ENCODE peak calls at places on chromosomes 11 and 22, in seven cellular contexts. F is MM.1S, C is GM23248, A is hepatocyte, B is PC-3, R is GM23338, M is HCT116. P is an unnamed sample.

GRCh38 chr11:70415176-70415575 is 16.8 kb downstream of the CTTN start:
- DNase-seq in F (no peak), C (peak; percentile 96), A (no peak), B (peak; percentile 15), R (no peak), M (no peak), P (no peak)

GRCh38 chr11:33545941-33546340 is 154.7 kb downstream of the C11orf91 start:
- DNase-seq in F (no peak), C (peak; percentile 70), A (no peak), B (peak; percentile 27), R (no peak), M (no peak), P (no peak)

GRCh38 chr22:45192701-45193187 is 29.0 kb downstream of the NUP50 start:
- DNase-seq in F (no peak), C (no peak), A (no peak), B (no peak), R (peak; percentile 64), M (no peak), P (peak; percentile 68)

GRCh38 chr11:1053121-1053901 is 16.8 kb upstream of the MUC6 start:
- DNase-seq in F (no peak), C (peak; percentile 30), A (no peak), B (peak; percentile 27), R (no peak), M (no peak), P (no peak)

GRCh38 chr11:64936539-64936938 is 846 bp upstream of the GPHA2 start:
- DNase-seq in F (no peak), C (no peak), A (no peak), B (no peak), R (no peak), M (no peak), P (no peak)

GRCh38 chr11:126341760-126342161 is 13.7 kb upstream of the ST3GAL4 start:
- DNase-seq in F (no peak), C (peak; percentile 81), A (no peak), B (peak; percentile 98), R (no peak), M (no peak), P (no peak)

GRCh38 chr11:126165366-126166156 is 45.9 kb downstream of the RPUSD4 start:
- DNase-seq in F (no peak), C (no peak), A (no peak), B (no peak), R (no peak), M (no peak), P (no peak)

GRCh38 chr11:13384837-13385417 is 78.1 kb downstream of the BTBD10 start:
- DNase-seq in F (peak; percentile 25), C (peak; percentile 71), A (peak; percentile 52), B (peak; percentile 52), R (peak; percentile 80), M (peak; percentile 23), P (peak; percentile 67)

GRCh38 chr11:77548552-77549439 is 41.0 kb upstream of the AQP11 start:
- DNase-seq in F (peak; percentile 38), C (no peak), A (no peak), B (no peak), R (no peak), M (no peak), P (no peak)

GRCh38 chr11:73931951-73932350 is 18.9 kb upstream of the DNAJB13 start:
- DNase-seq in F (no peak), C (no peak), A (no peak), B (peak; percentile 67), R (no peak), M (no peak), P (no peak)

GRCh38 chr11:93392862-93393261 is 62.3 kb downstream of the DEUP1 start:
- DNase-seq in F (no peak), C (peak; percentile 13), A (no peak), B (no peak), R (no peak), M (no peak), P (no peak)

GRCh38 chr22:19842386-19843106 is 12.1 kb downstream of the GNB1L start:
- DNase-seq in F (no peak), C (no peak), A (no peak), B (no peak), R (no peak), M (no peak), P (peak; percentile 58)

GRCh38 chr22:37953062-37953436 is 352 bp downstream of the C22orf23 start:
- DNase-seq in F (no peak), C (peak; percentile 76), A (no peak), B (no peak), R (no peak), M (no peak), P (peak; percentile 29)

GRCh38 chr22:49767355-49768062 is 60.2 kb downstream of the BRD1 start:
- DNase-seq in F (peak; percentile 46), C (peak; percentile 63), A (peak; percentile 46), B (peak; percentile 59), R (peak; percentile 82), M (peak; percentile 42), P (peak; percentile 69)

GRCh38 chr11:119056397-119056999 is 507 bp downstream of the HYOU1 start:
- DNase-seq in F (peak; percentile 80), C (peak; percentile 54), A (peak; percentile 63), B (peak; percentile 19), R (peak; percentile 80), M (no peak), P (peak; percentile 61)

GRCh38 chr11:15195454-15196200 is 80.9 kb downstream of the INSC start:
- DNase-seq in F (no peak), C (peak; percentile 25), A (no peak), B (no peak), R (no peak), M (no peak), P (no peak)

GRCh38 chr11:135022430-135022829 is 610.4 kb upstream of the B3GAT1 start:
- DNase-seq in F (no peak), C (no peak), A (no peak), B (no peak), R (no peak), M (no peak), P (no peak)

GRCh38 chr11:64787526-64788320 is 9.4 kb upstream of the SF1 start:
- DNase-seq in F (peak; percentile 47), C (peak; percentile 76), A (peak; percentile 79), B (peak; percentile 64), R (peak; percentile 90), M (no peak), P (peak; percentile 77)

GRCh38 chr22:22123960-22124278 is 120.7 kb upstream of the VPREB1 start:
- DNase-seq in F (no peak), C (no peak), A (no peak), B (no peak), R (no peak), M (no peak), P (no peak)

GRCh38 chr22:22122348-22123117 is 122.1 kb upstream of the VPREB1 start:
- DNase-seq in F (no peak), C (no peak), A (no peak), B (no peak), R (no peak), M (no peak), P (no peak)

GRCh38 chr22:22125028-22125578 is 119.5 kb upstream of the VPREB1 start:
- DNase-seq in F (no peak), C (no peak), A (no peak), B (no peak), R (no peak), M (no peak), P (peak; percentile 33)

GRCh38 chr22:22124374-22124773 is 120.2 kb upstream of the VPREB1 start:
- DNase-seq in F (no peak), C (no peak), A (no peak), B (no peak), R (no peak), M (no peak), P (no peak)

DNA sequence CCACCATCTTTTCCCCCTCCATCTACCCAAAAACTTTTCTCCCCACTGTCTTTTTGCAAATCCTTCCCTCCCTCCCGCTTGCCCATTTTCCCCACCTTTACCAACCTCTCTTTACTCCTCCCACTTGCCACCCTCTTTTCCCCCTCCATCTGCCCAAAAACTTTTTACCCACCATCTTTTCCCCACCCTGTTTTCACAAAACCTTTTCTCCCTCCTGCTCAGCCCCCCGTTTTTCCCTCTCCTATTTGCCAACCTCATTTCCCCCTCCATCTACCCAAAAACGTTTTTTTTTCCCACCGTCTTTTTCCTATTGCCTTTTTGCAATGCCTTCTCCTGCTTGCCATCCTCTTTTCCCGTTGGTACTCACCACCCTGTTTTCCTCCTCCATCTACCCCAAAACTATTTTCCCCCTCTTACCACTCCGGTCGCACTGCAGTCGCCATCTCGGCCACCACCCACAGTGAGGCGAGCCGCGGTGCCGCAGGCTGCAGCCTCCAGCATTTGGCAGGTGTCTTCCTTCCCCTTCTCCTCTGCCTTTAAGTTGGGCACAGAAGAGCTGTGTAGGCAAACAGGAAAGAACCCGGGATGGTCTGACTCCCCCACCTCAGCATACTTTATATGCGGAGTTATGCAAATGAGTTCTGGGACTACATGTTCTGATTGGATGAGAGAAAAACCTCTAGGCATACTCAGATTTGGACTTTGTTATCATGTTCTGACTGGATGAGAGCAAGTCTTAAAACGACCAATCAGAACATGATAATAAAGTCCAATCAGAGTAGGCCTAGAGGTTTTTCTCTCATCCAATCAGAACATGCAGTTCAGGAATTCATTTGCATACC is 121.2 kb upstream of the VPREB1 start:
- DNase-seq in F (no peak), C (no peak), A (no peak), B (no peak), R (peak; percentile 32), M (no peak), P (no peak)
- TF ChIP-seq EZH2phosphoT487 in F (no peak), C (no peak), A (no peak), B (no peak), R (no peak), M (no peak), P (no peak)

GRCh38 chr11:61480936-61481335 is 27.6 kb upstream of the LRRC10B start:
- DNase-seq in F (no peak), C (no peak), A (peak; percentile 70), B (peak; percentile 58), R (peak; percentile 91), M (no peak), P (peak; percentile 97)
- TF ChIP-seq EZH2 in F (no peak), C (no peak), A (no peak), B (no peak), R (no peak), M (no peak), P (no peak)

GRCh38 chr11:106086850-106087249 is 9.4 kb downstream of the AASDHPPT start:
- DNase-seq in F (no peak), C (no peak), A (no peak), B (no peak), R (no peak), M (no peak), P (no peak)
- H3K4me3 ChIP-seq in F (no peak overlapping the region), C (no peak overlapping the region), A (no peak overlapping the region), B (no peak overlapping the region), R (no peak overlapping the region), M (no peak overlapping the region), P (no peak overlapping the region)

GRCh38 chr11:115168229-115168671 is 336.0 kb downstream of the CADM1 start:
- DNase-seq in F (no peak), C (peak; percentile 68), A (no peak), B (no peak), R (no peak), M (no peak), P (no peak)
- TF ChIP-seq EZH2phosphoT487 in F (no peak), C (no peak), A (no peak), B (no peak), R (no peak), M (no peak), P (no peak)

GRCh38 chr22:29718949-29719893 is 582 bp upstream of the CABP7 start:
- DNase-seq in F (no peak), C (no peak), A (no peak), B (no peak), R (no peak), M (no peak), P (no peak)
- TF ChIP-seq EZH2 in F (no peak), C (peak; percentile 76), A (peak; percentile 66), B (no peak), R (peak; percentile 74), M (no peak), P (peak; percentile 83)

P was measured in neural progenitor cell.